ENCODE peak calls at places on chromosome 19, in five cellular contexts. T, X, A, P and B are unnamed samples.

GRCh38 chr19:15418112-15418587 is 638 bp downstream of the AKAP8L start:
- DNase-seq in T (peak), X (no peak), A (no peak), P (no peak), B (peak)

GRCh38 chr19:13764821-13765394 is 586 bp downstream of the MRI1 start:
- DNase-seq in T (peak), X (no peak), A (no peak), P (peak), B (no peak)

GRCh38 chr19:38433268-38433733 is at the start of gene RYR1:
- DNase-seq in T (peak), X (peak), A (no peak), P (peak), B (no peak)

GRCh38 chr19:51131780-51132680 is 7.3 kb downstream of the SIGLEC9 start:
- DNase-seq in T (no peak), X (no peak), A (no peak), P (no peak), B (no peak)

GRCh38 chr19:34399886-34400285 is 4.3 kb upstream of the PDCD2L start:
- DNase-seq in T (no peak), X (no peak), A (no peak), P (no peak), B (no peak)

GRCh38 chr19:20860339-20860738 is 62.7 kb upstream of the ZNF85 start:
- DNase-seq in T (no peak), X (no peak), A (no peak), P (no peak), B (no peak)

GRCh38 chr19:6788896-6789295 is 16.4 kb downstream of the VAV1 start:
- DNase-seq in T (no peak), X (no peak), A (no peak), P (no peak), B (no peak)

GRCh38 chr19:41442473-41443360 is at the start of gene ERICH4:
- DNase-seq in T (no peak), X (no peak), A (no peak), P (peak), B (no peak)

GRCh38 chr19:11361037-11361770 is 6.0 kb downstream of the PLPPR2 start:
- DNase-seq in T (no peak), X (no peak), A (no peak), P (peak), B (no peak)

GRCh38 chr19:7831452-7831851 is 1.4 kb downstream of the EVI5L start:
- DNase-seq in T (peak), X (peak), A (no peak), P (peak), B (peak)

GRCh38 chr19:55694241-55694655 is 19.2 kb downstream of the EPN1 start:
- DNase-seq in T (no peak), X (no peak), A (no peak), P (peak), B (no peak)

GRCh38 chr19:1267441-1268391 is 1.4 kb upstream of the CIRBP start:
- DNase-seq in T (no peak), X (no peak), A (no peak), P (peak), B (no peak)

GRCh38 chr19:2524840-2525723 is 49.2 kb downstream of the GADD45B start:
- DNase-seq in T (peak), X (peak), A (no peak), P (peak), B (peak)

GRCh38 chr19:54667217-54667616 is 4.4 kb downstream of the LILRB4 start:
- DNase-seq in T (no peak), X (no peak), A (no peak), P (no peak), B (no peak)